ENCODE peak calls at places on chromosomes 4 and X, in seven cellular contexts. U is lung, Y is heart right ventricle, I is cardiac muscle cell, R is AG04449, O is brain microvascular endothelial cell, V is neural progenitor cell. F is an unnamed sample.

GRCh38 chrX:45830343-45830742 is 629.7 kb upstream of the DIPK2B start:
- DNase-seq in U (no peak), Y (no peak), I (no peak), R (no peak), O (no peak), V (no peak), F (no peak)

GRCh38 chr4:8664031-8664805 is 71.7 kb downstream of the CPZ start:
- DNase-seq in U (no peak), Y (no peak), I (no peak), R (no peak), O (no peak), V (no peak), F (no peak)

GRCh38 chr4:1209821-1210220 is 37.4 kb upstream of the SPON2 start:
- DNase-seq in U (peak), Y (peak), I (peak), R (no peak), O (no peak), V (no peak), F (no peak)

GRCh38 chr4:74821541-74821940 is 27.2 kb upstream of the BTC start:
- DNase-seq in U (no peak), Y (no peak), I (no peak), R (no peak), O (no peak), V (no peak), F (no peak)

GRCh38 chr4:86685401-86685800 is 91.3 kb downstream of the PTPN13 start:
- DNase-seq in U (no peak), Y (no peak), I (no peak), R (no peak), O (peak), V (no peak), F (no peak)

GRCh38 chr4:16977081-16977480 is 78.6 kb upstream of the LDB2 start:
- DNase-seq in U (no peak), Y (no peak), I (no peak), R (no peak), O (no peak), V (no peak), F (no peak)

GRCh38 chrX:1462596-1463251 is 10.0 kb upstream of the ASMTL start:
- DNase-seq in U (peak), Y (no peak), I (no peak), R (peak), O (peak), V (no peak), F (no peak)

GRCh38 chr4:156496797-156497196 is 474.8 kb downstream of the PDGFC start:
- DNase-seq in U (no peak), Y (no peak), I (no peak), R (no peak), O (peak), V (no peak), F (peak)

GRCh38 chr4:113684534-113685091 is 76.9 kb downstream of the CAMK2D start:
- DNase-seq in U (no peak), Y (peak), I (peak), R (no peak), O (peak), V (peak), F (no peak)

GRCh38 chrX:129706395-129707072 is 32.2 kb upstream of the XPNPEP2 start:
- DNase-seq in U (no peak), Y (peak), I (no peak), R (no peak), O (no peak), V (no peak), F (no peak)

GRCh38 chr4:81404294-81404693 is 67.4 kb downstream of the RASGEF1B start:
- DNase-seq in U (no peak), Y (no peak), I (no peak), R (no peak), O (no peak), V (no peak), F (no peak)

GRCh38 chr4:105306158-105306781 is 159.6 kb downstream of the TET2 start:
- DNase-seq in U (peak), Y (no peak), I (no peak), R (no peak), O (peak), V (no peak), F (no peak)

GRCh38 chrX:39984191-39984956 is 113.4 kb downstream of the BCOR start:
- DNase-seq in U (no peak), Y (no peak), I (no peak), R (no peak), O (no peak), V (no peak), F (peak)

GRCh38 chr4:85744950-85745349 is 270.0 kb downstream of the ARHGAP24 start:
- DNase-seq in U (no peak), Y (no peak), I (no peak), R (no peak), O (no peak), V (no peak), F (no peak)

GRCh38 chrX:107878106-107878505 is 52.4 kb downstream of the MID2 start:
- DNase-seq in U (no peak), Y (no peak), I (no peak), R (no peak), O (no peak), V (no peak), F (no peak)

GRCh38 chrX:70554081-70554480 is 109.4 kb downstream of the DLG3 start:
- DNase-seq in U (no peak), Y (no peak), I (peak), R (no peak), O (peak), V (no peak), F (peak)

GRCh38 chrX:5708209-5708608 is 520.5 kb downstream of the NLGN4X start:
- DNase-seq in U (no peak), Y (no peak), I (no peak), R (peak), O (no peak), V (no peak), F (peak)

GRCh38 chr4:176635372-176636261 is 157.1 kb downstream of the VEGFC start:
- DNase-seq in U (no peak), Y (no peak), I (no peak), R (no peak), O (peak), V (no peak), F (peak)

GRCh38 chr4:185735887-185736286 is 76.1 kb downstream of the SORBS2 start:
- DNase-seq in U (no peak), Y (no peak), I (no peak), R (no peak), O (no peak), V (no peak), F (no peak)

GRCh38 chr4:40251366-40251765 is 54.5 kb downstream of the RHOH start:
- DNase-seq in U (no peak), Y (no peak), I (no peak), R (no peak), O (no peak), V (no peak), F (no peak)

GRCh38 chr4:149293233-149293632 is 522.4 kb downstream of the IQCM start:
- DNase-seq in U (no peak), Y (no peak), I (no peak), R (no peak), O (no peak), V (no peak), F (no peak)

GRCh38 chr4:149973181-149973580 is 105.1 kb upstream of the DCLK2 start:
- DNase-seq in U (no peak), Y (no peak), I (no peak), R (no peak), O (no peak), V (no peak), F (no peak)

GRCh38 chr4:929970-930625 is 2.0 kb downstream of the GAK start:
- DNase-seq in U (no peak), Y (no peak), I (no peak), R (no peak), O (no peak), V (no peak), F (no peak)

GRCh38 chrX:107826286-107827136 is 845 bp downstream of the MID2 start:
- DNase-seq in U (no peak), Y (peak), I (peak), R (no peak), O (peak), V (peak), F (no peak)

GRCh38 chr4:57037982-57038604 is 59.4 kb downstream of the POLR2B start:
- DNase-seq in U (peak), Y (peak), I (peak), R (no peak), O (no peak), V (peak), F (no peak)

GRCh38 chr4:69523385-69524132 is 27.9 kb upstream of the UGT2B4 start:
- DNase-seq in U (no peak), Y (no peak), I (no peak), R (no peak), O (no peak), V (no peak), F (no peak)

GRCh38 chr4:10140866-10141759 is 24.5 kb upstream of the WDR1 start:
- DNase-seq in U (no peak), Y (no peak), I (no peak), R (no peak), O (no peak), V (peak), F (no peak)

GRCh38 chr4:173731257-173731656 is 201.2 kb upstream of the HAND2 start:
- DNase-seq in U (no peak), Y (no peak), I (no peak), R (no peak), O (no peak), V (no peak), F (no peak)

GRCh38 chr4:122854860-122855259 is 28.2 kb downstream of the FGF2 start:
- DNase-seq in U (no peak), Y (no peak), I (no peak), R (no peak), O (no peak), V (peak), F (no peak)

GRCh38 chr4:78092850-78093249 is 35.7 kb downstream of the FRAS1 start:
- DNase-seq in U (no peak), Y (no peak), I (no peak), R (no peak), O (no peak), V (peak), F (no peak)

GRCh38 chr4:78091534-78091933 is 34.4 kb downstream of the FRAS1 start:
- DNase-seq in U (no peak), Y (no peak), I (no peak), R (no peak), O (no peak), V (no peak), F (no peak)
- TF ChIP-seq CTCF in U (no peak), Y (no peak), I (no peak), R (no peak), O (no peak), V (no peak), F (no peak)

GRCh38 chr4:15339732-15340131 is 88.1 kb upstream of the C1QTNF7 start:
- DNase-seq in U (no peak), Y (no peak), I (no peak), R (no peak), O (no peak), V (no peak), F (no peak)
- H3K4me3 ChIP-seq in U (no peak), Y (no peak), I (no peak), R (no peak), O (no peak), V (no peak), F (no peak)

DNA sequence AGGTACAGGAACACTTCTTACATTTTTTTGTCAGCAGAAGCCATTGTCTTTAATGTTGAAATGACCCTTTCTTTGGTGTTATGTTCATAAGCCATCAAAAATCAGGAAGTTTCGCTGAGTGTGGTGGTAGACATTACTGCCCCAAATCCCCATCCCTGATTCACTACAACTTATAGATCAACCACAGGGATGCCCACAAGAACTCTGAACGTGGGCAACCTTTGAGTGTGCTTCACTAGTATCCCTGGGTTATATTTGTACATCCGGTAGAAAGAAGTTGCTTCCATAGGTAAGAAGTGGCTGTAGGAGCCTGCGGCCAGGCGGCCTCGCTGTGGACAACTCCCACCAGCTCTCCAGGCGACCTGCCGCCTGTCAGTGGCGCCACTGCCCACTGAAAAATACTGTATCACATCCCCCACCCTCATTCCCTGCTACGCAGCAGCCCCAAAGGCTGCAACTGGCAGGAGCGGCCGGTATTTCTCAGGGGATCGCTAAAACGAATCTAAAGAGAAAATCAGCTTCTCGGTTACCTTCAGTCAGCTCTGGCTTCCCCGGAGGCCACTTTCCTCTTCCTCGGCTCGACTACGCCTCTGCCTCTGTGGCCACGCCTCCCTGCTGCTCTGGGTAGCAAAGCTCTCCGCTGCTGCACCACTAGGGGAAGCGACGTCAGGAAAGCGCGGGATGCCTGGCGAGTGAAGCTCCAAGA is 13.9 kb upstream of the ETDC start:
- DNase-seq in U (peak), Y (peak), I (peak), R (no peak), O (peak), V (peak), F (peak)
- TF ChIP-seq CTCF in U (no peak), Y (no peak), I (peak), R (peak), O (peak), V (peak), F (no peak)

DNA sequence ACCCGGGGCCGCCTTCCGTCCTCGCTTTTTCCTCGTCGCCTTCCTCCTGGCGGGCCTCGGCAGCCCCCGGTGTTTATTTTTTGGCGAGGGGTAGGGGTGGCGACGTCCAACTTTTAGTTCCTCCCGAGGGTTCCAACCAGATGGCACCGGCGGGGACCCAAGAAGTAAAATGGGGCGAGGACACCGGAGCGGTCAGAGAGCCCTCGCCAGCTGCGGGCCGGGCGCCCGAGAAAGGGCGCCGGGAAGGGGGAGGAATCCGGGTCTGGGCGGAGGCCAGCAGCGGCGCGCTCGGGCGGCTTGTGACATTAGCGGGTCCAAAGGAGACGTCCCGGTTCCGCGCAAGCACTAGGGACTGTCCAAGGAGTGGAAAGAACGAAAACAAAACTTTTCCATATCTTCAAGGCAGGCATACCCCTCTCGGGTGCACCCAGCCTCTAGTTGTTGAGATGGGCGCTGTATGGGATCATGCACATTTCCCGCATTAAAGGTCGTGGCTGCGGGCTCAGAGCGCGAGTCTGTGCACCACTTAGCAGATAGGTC is 691 bp upstream of the USP46 start:
- DNase-seq in U (peak), Y (peak), I (peak), R (no peak), O (peak), V (peak), F (no peak)
- H3K4me3 ChIP-seq in U (peak), Y (peak), I (peak), R (peak), O (peak), V (peak), F (peak)